ENCODE peak calls at places on chromosomes 4 and X, in four cellular contexts. L is mesendoderm, F is NCI-H1105, X is AG10803. H is an unnamed sample.
A peak's percentile ranks its signal among the peaks of the same experiment; 100 is the strongest.

GRCh38 chrX:112614640-112615039 is 65.1 kb downstream of the LHFPL1 start:
- DNase-seq in F (no peak), L (peak; percentile 72), X (peak; percentile 69), H (no peak)

GRCh38 chr4:23788460-23788859 is 101.4 kb downstream of the PPARGC1A start:
- DNase-seq in X (no peak), F (no peak), L (no peak), H (no peak)

GRCh38 chrX:132909643-132910042 is 48.8 kb downstream of the HS6ST2 start:
- DNase-seq in F (no peak), L (no peak), X (peak; percentile 29), H (no peak)

GRCh38 chr4:159946983-159947645 is 844.2 kb downstream of the RAPGEF2 start:
- DNase-seq in L (peak; percentile 79), F (peak; percentile 13), X (peak; percentile 59), H (no peak)

GRCh38 chr4:62204136-62204535 is 1004.0 kb downstream of the ADGRL3 start:
- DNase-seq in L (no peak), F (no peak), X (no peak), H (no peak)

GRCh38 chrX:65451663-65452062 is 82.9 kb downstream of the LAS1L start:
- DNase-seq in L (peak; percentile 55), F (no peak), X (peak; percentile 18), H (no peak)

GRCh38 chr4:45317276-45317675 is 590.9 kb upstream of the GNPDA2 start:
- DNase-seq in L (no peak), X (no peak), F (no peak), H (no peak)

GRCh38 chr4:122806981-122807679 is 19.5 kb upstream of the FGF2 start:
- DNase-seq in L (no peak), X (no peak), F (no peak), H (no peak)

GRCh38 chr4:157664726-157665125 is 444.2 kb downstream of the GRIA2 start:
- DNase-seq in L (peak; percentile 26), X (peak; percentile 49), F (no peak), H (no peak)

GRCh38 chr4:124867551-124867950 is 155.0 kb upstream of the ANKRD50 start:
- DNase-seq in L (no peak), X (no peak), F (no peak), H (no peak)

GRCh38 chrX:105475801-105476200 is 255.3 kb upstream of the TEX13A start:
- DNase-seq in L (peak; percentile 14), F (no peak), X (no peak), H (no peak)

GRCh38 chr4:87697272-87697671 is 47.2 kb downstream of the DMP1 start:
- DNase-seq in L (peak; percentile 14), X (no peak), F (no peak), H (no peak)

GRCh38 chr4:119735136-119735770 is 106.6 kb upstream of the PDE5A start:
- DNase-seq in F (no peak), X (peak; percentile 87), L (no peak), H (no peak)

GRCh38 chr4:183014361-183015084 is 84.5 kb upstream of the WWC2 start:
- DNase-seq in F (no peak), X (no peak), L (no peak), H (no peak)

GRCh38 chrX:153381684-153382532 is 19.2 kb downstream of the PNMA6E start:
- DNase-seq in X (peak; percentile 92), L (peak; percentile 63), F (peak; percentile 95), H (peak; percentile 68)

GRCh38 chrX:109974906-109975655 is 27.8 kb upstream of the TMEM164 start:
- DNase-seq in F (no peak), X (no peak), L (no peak), H (no peak)

GRCh38 chrX:54640721-54641120 is 110.7 kb downstream of the GNL3L start:
- DNase-seq in X (no peak), F (no peak), L (peak; percentile 59), H (no peak)

GRCh38 chr4:101948951-101949350 is 158.4 kb downstream of the BANK1 start:
- DNase-seq in L (no peak), F (no peak), X (no peak), H (no peak)

GRCh38 chr4:158200214-158200613 is 10.1 kb upstream of the TMEM144 start:
- DNase-seq in F (no peak), X (no peak), L (no peak), H (no peak)

GRCh38 chr4:103786014-103786413 is 66.2 kb upstream of the TACR3 start:
- DNase-seq in X (peak; percentile 37), F (no peak), L (peak; percentile 88), H (no peak)

GRCh38 chrX:29257516-29257915 is 670.3 kb downstream of the IL1RAPL1 start:
- DNase-seq in F (no peak), L (no peak), X (peak; percentile 2), H (no peak)

GRCh38 chr4:182554736-182555135 is 311.5 kb downstream of the TENM3 start:
- DNase-seq in F (no peak), L (no peak), X (peak; percentile 23), H (no peak)